ENCODE peak calls at places on chromosomes 12 and 14, in seven cellular contexts. O is naive thymus-derived CD4-positive, alpha-beta T cell; Y is osteoblast; L is lower lobe of right lung; C is endodermal cell; P is cardiac muscle cell; J is pancreas. U is an unnamed sample.

GRCh38 chr12:55705802-55706402 is 1.8 kb downstream of the ITGA7 start:
- DNase-seq in L (no peak), P (no peak), J (no peak), O (no peak), C (peak; percentile 91), Y (peak; percentile 60), U (peak; percentile 35)

GRCh38 chr12:109625131-109625559 is 51.6 kb downstream of the MVK start:
- DNase-seq in O (no peak), J (no peak), L (no peak), P (peak; percentile 20), C (peak; percentile 66), Y (peak; percentile 95), U (no peak)

GRCh38 chr12:90896164-90896563 is 58.8 kb downstream of the CCER1 start:
- DNase-seq in C (peak; percentile 50), J (no peak), O (no peak), L (no peak), P (peak; percentile 62), Y (peak; percentile 50), U (no peak)

GRCh38 chr14:99579077-99579836 is 24.8 kb downstream of the CCDC85C start:
- DNase-seq in Y (peak; percentile 45), O (no peak), L (peak; percentile 87), C (no peak), J (peak; percentile 83), P (no peak), U (peak; percentile 92)

GRCh38 chr12:52871291-52871961 is 22.6 kb upstream of the KRT78 start:
- DNase-seq in L (no peak), C (no peak), Y (peak; percentile 96), O (no peak), J (no peak), P (peak; percentile 64), U (peak; percentile 83)

GRCh38 chr12:53958128-53958527 is 3.4 kb downstream of the HOXC12 start:
- DNase-seq in C (no peak), J (no peak), Y (no peak), O (no peak), L (no peak), P (no peak), U (no peak)

GRCh38 chr12:110733089-110733715 is 9.5 kb downstream of the PPP1CC start:
- DNase-seq in O (no peak), Y (peak; percentile 43), L (no peak), J (no peak), P (peak; percentile 85), C (peak; percentile 24), U (no peak)

GRCh38 chr12:94534761-94535613 is 75.3 kb upstream of the CEP83 start:
- DNase-seq in O (no peak), L (no peak), P (no peak), C (no peak), J (no peak), Y (no peak), U (no peak)

GRCh38 chr14:99327458-99328250 is 55.7 kb upstream of the BCL11B start:
- DNase-seq in P (no peak), J (no peak), Y (no peak), C (peak; percentile 76), L (no peak), O (no peak), U (no peak)

GRCh38 chr12:29164477-29165163 is 15.5 kb downstream of the FAR2 start:
- DNase-seq in Y (peak; percentile 93), J (no peak), L (no peak), P (peak; percentile 76), O (no peak), C (no peak), U (no peak)

GRCh38 chr14:103198429-103199140 is 75.3 kb downstream of the TNFAIP2 start:
- DNase-seq in O (no peak), L (no peak), Y (no peak), J (no peak), P (peak; percentile 77), C (peak; percentile 10), U (no peak)

GRCh38 chr14:39430762-39431415 is 1.3 kb downstream of the FBXO33 start:
- DNase-seq in Y (no peak), C (peak; percentile 44), J (no peak), P (no peak), L (no peak), O (no peak), U (no peak)

GRCh38 chr14:60686865-60687264 is 37.3 kb downstream of the SIX4 start:
- DNase-seq in O (no peak), L (no peak), Y (no peak), J (no peak), C (no peak), P (no peak), U (no peak)

GRCh38 chr12:120470150-120470817 is 736 bp upstream of the SRSF9 start:
- DNase-seq in L (no peak), J (no peak), P (peak; percentile 30), C (no peak), Y (no peak), O (no peak), U (no peak)

GRCh38 chr12:130137141-130138018 is 24.9 kb upstream of the FZD10 start:
- DNase-seq in C (peak; percentile 75), J (no peak), L (no peak), O (no peak), Y (no peak), P (no peak), U (no peak)

GRCh38 chr12:47841506-47841905 is 21.8 kb upstream of the HDAC7 start:
- DNase-seq in L (no peak), P (peak; percentile 65), Y (no peak), J (no peak), C (no peak), O (no peak), U (no peak)

DNA sequence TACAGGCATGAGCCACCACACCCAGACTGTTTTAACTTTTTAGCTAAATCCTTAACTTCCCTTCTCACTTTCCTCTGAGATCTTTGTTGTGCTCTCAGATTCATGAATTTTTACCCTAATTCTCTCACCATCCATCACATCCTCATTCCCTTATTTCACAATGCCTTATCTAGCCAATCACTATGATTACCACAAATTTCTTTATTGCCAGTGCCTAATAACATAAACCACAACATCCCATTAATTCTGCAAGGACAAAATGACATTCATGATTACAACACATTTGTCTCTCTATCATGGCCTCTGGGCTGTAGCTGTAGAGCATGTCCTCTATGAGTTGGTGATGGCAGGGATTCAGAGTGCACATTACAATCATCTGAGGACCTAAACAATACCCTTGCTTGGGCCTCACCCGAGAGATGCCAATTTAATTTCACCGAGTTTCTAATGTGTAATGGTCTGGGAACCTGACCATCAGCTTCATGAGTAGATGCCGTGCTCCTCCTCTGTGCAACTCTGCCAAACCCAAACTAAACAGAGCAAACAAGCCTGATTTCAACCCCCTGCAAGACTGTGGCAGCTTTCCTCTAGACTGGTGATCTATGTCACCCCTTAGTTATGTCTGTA is 99.3 kb downstream of the SPTSSA start:
- DNase-seq in O (no peak), P (no peak), C (no peak), L (no peak), Y (no peak), J (no peak), U (no peak)
- H3K4me1 ChIP-seq in O (no peaks in the 10 kb centered on the region), P (peaks cover 9% of the 10 kb centered on the region), C (no peaks in the 10 kb centered on the region), L (peaks cover 22% of the 10 kb centered on the region), Y (no peaks in the 10 kb centered on the region), J (no peaks in the 10 kb centered on the region), U (no peaks in the 10 kb centered on the region)

DNA sequence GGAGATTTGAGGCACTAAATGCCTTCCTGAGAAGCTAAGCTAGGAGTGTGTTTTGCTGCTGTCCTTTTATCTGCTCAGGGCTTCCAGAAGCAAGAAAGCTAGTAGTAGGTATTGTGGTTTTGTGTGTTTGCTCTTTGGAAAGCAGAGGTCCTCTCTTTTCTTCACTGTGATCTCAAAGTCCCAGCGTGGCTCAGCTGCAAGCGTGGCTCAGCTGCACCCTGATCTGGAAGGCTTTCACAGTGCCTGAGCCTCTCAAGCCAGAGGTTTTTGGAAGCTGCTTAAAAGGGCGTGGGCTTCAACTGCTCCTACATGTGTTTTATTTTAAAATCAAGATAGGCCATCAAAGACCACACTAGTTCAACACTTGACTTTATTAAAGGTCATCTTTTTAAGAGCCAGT is 337.4 kb upstream of the RGS6 start:
- DNase-seq in J (no peak), L (no peak), C (no peak), O (peak; percentile 31), Y (no peak), P (peak; percentile 27), U (no peak)
- H3K4me1 ChIP-seq in J (peaks cover 9% of the 10 kb centered on the region), L (peaks cover 21% of the 10 kb centered on the region), C (peaks cover 8% of the 10 kb centered on the region), O (peaks cover 11% of the 10 kb centered on the region), Y (peaks cover 47% of the 10 kb centered on the region), P (peaks cover 36% of the 10 kb centered on the region), U (peaks cover 2% of the 10 kb centered on the region)

GRCh38 chr14:95525999-95526398 is 8.9 kb upstream of the GLRX5 start:
- DNase-seq in O (no peak), Y (no peak), P (no peak), J (no peak), C (no peak), L (no peak), U (no peak)
- H3K4me1 ChIP-seq in O (peaks cover 38% of the 10 kb centered on the region), Y (peaks cover 57% of the 10 kb centered on the region), P (peaks cover 20% of the 10 kb centered on the region), J (peaks cover 13% of the 10 kb centered on the region), C (peaks cover 23% of the 10 kb centered on the region), L (peaks cover 68% of the 10 kb centered on the region), U (peaks cover 19% of the 10 kb centered on the region)

DNA sequence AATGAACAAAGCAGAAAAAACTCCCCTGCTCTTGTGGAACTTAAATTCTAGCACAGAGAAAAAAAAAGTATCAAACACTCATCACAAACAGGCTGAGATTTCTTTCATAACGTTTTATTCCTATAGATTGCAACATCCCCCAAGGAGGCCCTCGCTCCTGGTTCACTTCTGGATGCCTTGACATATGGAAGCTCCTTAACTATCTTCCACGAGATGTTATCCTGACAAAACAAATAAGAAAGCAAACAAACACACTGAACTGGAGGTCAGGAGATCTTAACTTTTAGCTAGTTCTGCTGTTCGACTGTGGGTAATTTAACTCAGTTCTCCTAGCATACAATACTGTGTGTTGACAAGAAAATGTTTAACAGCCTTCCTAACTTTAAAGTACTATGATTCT is 104.8 kb downstream of the ETV6 start:
- DNase-seq in P (no peak), J (no peak), O (no peak), C (no peak), L (no peak), Y (no peak), U (no peak)
- H3K4me1 ChIP-seq in P (peaks cover 29% of the 10 kb centered on the region), J (peaks cover 7% of the 10 kb centered on the region), O (no peaks in the 10 kb centered on the region), C (peaks cover 35% of the 10 kb centered on the region), L (peaks cover 39% of the 10 kb centered on the region), Y (peaks cover 19% of the 10 kb centered on the region), U (peaks cover 8% of the 10 kb centered on the region)

DNA sequence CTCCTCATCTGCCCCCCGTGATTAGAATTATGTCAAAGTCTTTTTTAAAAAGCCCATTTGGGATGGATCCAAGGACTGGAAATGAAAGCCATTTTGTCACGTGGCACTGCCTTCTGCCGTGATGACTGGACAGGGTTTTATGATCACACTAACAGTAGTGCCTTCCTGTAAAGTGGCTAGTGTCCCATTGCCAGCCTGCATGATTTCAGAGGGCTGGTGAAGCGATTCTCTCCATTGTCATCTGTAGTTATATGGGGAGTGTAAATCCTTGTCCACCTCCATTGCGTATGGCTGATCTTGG is 37.6 kb downstream of the CFAP251 start:
- DNase-seq in J (no peak), C (no peak), L (no peak), O (no peak), Y (no peak), P (no peak), U (no peak)
- H3K4me1 ChIP-seq in J (no peaks in the 10 kb centered on the region), C (no peaks in the 10 kb centered on the region), L (no peaks in the 10 kb centered on the region), O (no peaks in the 10 kb centered on the region), Y (peaks cover 6% of the 10 kb centered on the region), P (no peaks in the 10 kb centered on the region), U (no peaks in the 10 kb centered on the region)